ENCODE peak calls at places on chromosomes 16 and 17, in ten cellular contexts. B, E, T, Q, U, F, A, D, X and N are unnamed samples.

GRCh38 chr16:19488213-19488640 is 33.7 kb downstream of the GDE1 start:
- DNase-seq in T (no peak), B (no peak), Q (no peak), X (no peak), E (no peak), A (no peak), D (no peak), U (no peak), F (no peak), N (no peak)

GRCh38 chr16:81095953-81096714 is at the start of gene GCSH:
- DNase-seq in D (peak; percentile 94), U (peak; percentile 99), E (peak; percentile 98), T (peak; percentile 96), X (peak; percentile 99), A (peak; percentile 93), F (peak; percentile 99), B (peak; percentile 98), Q (peak; percentile 99), N (peak; percentile 99)

GRCh38 chr16:10625595-10626357 is 45.4 kb upstream of the EMP2 start:
- DNase-seq in X (peak; percentile 51), U (peak; percentile 28), D (no peak), A (peak; percentile 60), B (peak; percentile 67), F (no peak), T (no peak), Q (no peak), E (no peak), N (no peak)

GRCh38 chr17:76266244-76266938 is 1.2 kb downstream of the UBALD2 start:
- DNase-seq in B (peak; percentile 52), F (no peak), T (peak; percentile 44), A (no peak), E (no peak), D (peak; percentile 58), X (peak; percentile 32), Q (peak; percentile 45), U (peak; percentile 58), N (peak; percentile 22)

GRCh38 chr16:73050115-73051099 is 2.5 kb upstream of the ZFHX3 start:
- DNase-seq in Q (no peak), B (no peak), U (no peak), F (no peak), D (no peak), T (no peak), A (no peak), E (no peak), X (no peak), N (no peak)

GRCh38 chr17:82668631-82669099 is 20.4 kb upstream of the WDR45B start:
- DNase-seq in Q (peak; percentile 80), F (peak; percentile 64), D (no peak), B (peak; percentile 78), X (peak; percentile 38), U (peak; percentile 78), E (no peak), A (peak; percentile 73), T (peak; percentile 96), N (peak; percentile 25)

GRCh38 chr17:77285594-77286390 is 145.0 kb downstream of the SEC14L1 start:
- DNase-seq in T (no peak), A (peak; percentile 97), U (peak; percentile 98), F (no peak), E (no peak), X (peak; percentile 97), D (no peak), B (peak; percentile 70), Q (peak; percentile 97), N (peak; percentile 89)

GRCh38 chr17:64182325-64183012 is 52.5 kb upstream of the ERN1 start:
- DNase-seq in X (no peak), U (no peak), D (no peak), T (no peak), A (no peak), E (no peak), B (no peak), Q (no peak), F (no peak), N (no peak)

GRCh38 chr17:12812877-12813276 is 23.6 kb downstream of the ARHGAP44 start:
- DNase-seq in Q (no peak), B (no peak), U (no peak), D (no peak), T (no peak), F (no peak), A (no peak), X (no peak), E (no peak), N (no peak)

GRCh38 chr17:63082273-63082861 is 116.3 kb downstream of the TANC2 start:
- DNase-seq in U (peak; percentile 60), D (peak; percentile 14), E (no peak), X (peak; percentile 36), A (peak; percentile 58), B (peak; percentile 10), F (no peak), Q (peak; percentile 37), T (peak; percentile 38), N (peak; percentile 44)

GRCh38 chr16:47492428-47493357 is 31.6 kb downstream of the PHKB start:
- DNase-seq in Q (no peak), B (peak; percentile 92), D (no peak), U (peak; percentile 43), A (no peak), X (no peak), F (no peak), T (peak; percentile 41), E (no peak), N (no peak)

GRCh38 chr16:3949946-3950342 is 69.4 kb upstream of the CREBBP start:
- DNase-seq in D (no peak), E (no peak), X (no peak), F (no peak), A (no peak), U (no peak), Q (no peak), B (no peak), T (no peak), N (no peak)